ENCODE peak calls at places on chromosome 7, in ten cellular contexts. D is ACHN, O is HFF-Myc, V is OCI-LY7, T is SJSA1, B is MG63, G is cardiac fibroblast, X is brain microvascular endothelial cell, K is transverse colon, C is breast epithelium. I is an unnamed sample.
A peak's percentile ranks its signal among the peaks of the same experiment; 100 is the strongest.

GRCh38 chr7:21454906-21455305 is 27.0 kb downstream of the SP4 start:
- DNase-seq in T (no peak), X (no peak), G (no peak), D (no peak), O (no peak), C (no peak), K (no peak), V (no peak), B (no peak), I (no peak)

GRCh38 chr7:140213684-140214074 is 36.9 kb upstream of the KDM7A start:
- DNase-seq in T (no peak), X (no peak), V (no peak), C (no peak), D (no peak), B (no peak), O (no peak), G (no peak), K (no peak), I (no peak)

GRCh38 chr7:105015631-105015965 is 1.6 kb downstream of the KMT2E start:
- DNase-seq in X (peak; percentile 48), G (no peak), D (peak; percentile 58), O (no peak), C (no peak), V (peak; percentile 47), B (no peak), K (peak; percentile 61), T (peak; percentile 46), I (no peak)

GRCh38 chr7:84112771-84113170 is 81.8 kb downstream of the SEMA3A start:
- DNase-seq in C (no peak), T (no peak), V (no peak), O (no peak), X (no peak), G (no peak), K (no peak), D (no peak), B (peak; percentile 7), I (no peak)

GRCh38 chr7:25894902-25895791 is 256.9 kb upstream of the NFE2L3 start:
- DNase-seq in X (peak; percentile 20), T (peak; percentile 28), B (peak; percentile 57), V (peak; percentile 70), G (peak; percentile 11), O (peak; percentile 1), D (peak; percentile 75), K (peak; percentile 85), C (peak; percentile 30), I (peak; percentile 81)

GRCh38 chr7:157271991-157272324 is 64.8 kb upstream of the DNAJB6 start:
- DNase-seq in X (peak; percentile 99), D (no peak), T (peak; percentile 70), C (peak; percentile 86), O (peak; percentile 65), V (no peak), B (peak; percentile 18), G (peak; percentile 100), K (peak; percentile 54), I (peak; percentile 69)

GRCh38 chr7:33642312-33642711 is 263.0 kb upstream of the BMPER start:
- DNase-seq in G (no peak), C (no peak), B (no peak), X (no peak), T (no peak), D (no peak), V (no peak), O (no peak), K (no peak), I (no peak)

GRCh38 chr7:115178831-115179230 is 256.9 kb downstream of the MDFIC start:
- DNase-seq in C (no peak), K (no peak), D (no peak), V (no peak), T (no peak), O (no peak), B (no peak), X (no peak), G (no peak), I (no peak)

GRCh38 chr7:33722383-33723096 is 182.8 kb upstream of the BMPER start:
- DNase-seq in B (peak; percentile 100), G (peak; percentile 74), T (peak; percentile 20), K (no peak), C (peak; percentile 18), X (peak; percentile 68), D (peak; percentile 8), V (no peak), O (no peak), I (no peak)

GRCh38 chr7:97565665-97566064 is 166.2 kb upstream of the TAC1 start:
- DNase-seq in K (peak; percentile 59), X (no peak), D (no peak), C (no peak), G (no peak), B (no peak), V (no peak), O (no peak), T (no peak), I (no peak)

GRCh38 chr7:151078233-151079040 is 2.2 kb downstream of the FASTK start:
- DNase-seq in C (no peak), V (no peak), O (no peak), G (peak; percentile 48), X (no peak), D (no peak), K (no peak), T (no peak), B (no peak), I (no peak)

GRCh38 chr7:45593121-45593541 is 19.0 kb downstream of the ADCY1 start:
- DNase-seq in B (no peak), X (no peak), V (no peak), C (no peak), G (no peak), K (no peak), D (no peak), O (no peak), T (no peak), I (no peak)

GRCh38 chr7:93515144-93515543 is 59.4 kb downstream of the CALCR start:
- DNase-seq in V (no peak), X (peak; percentile 18), C (no peak), O (no peak), G (peak; percentile 19), T (no peak), D (no peak), B (no peak), K (no peak), I (no peak)

GRCh38 chr7:150842716-150843115 is 9.6 kb upstream of the AOC1 start:
- DNase-seq in G (no peak), K (no peak), V (no peak), X (no peak), D (no peak), C (no peak), B (no peak), T (no peak), O (no peak), I (no peak)

GRCh38 chr7:129872054-129872453 is 80.7 kb downstream of the UBE2H start:
- DNase-seq in X (no peak), T (no peak), V (no peak), G (no peak), O (no peak), C (no peak), D (no peak), K (no peak), B (no peak), I (no peak)

GRCh38 chr7:28207486-28208158 is 27.0 kb upstream of the JAZF1 start:
- DNase-seq in B (no peak), K (no peak), G (peak; percentile 71), O (no peak), D (no peak), V (peak; percentile 39), X (no peak), C (no peak), T (peak; percentile 86), I (no peak)

GRCh38 chr7:128217972-128218652 is 23.0 kb upstream of the LEP start:
- DNase-seq in T (no peak), O (no peak), G (peak; percentile 18), B (peak; percentile 33), X (no peak), D (peak; percentile 23), V (no peak), K (no peak), C (no peak), I (no peak)

GRCh38 chr7:1248459-1249131 is 15.9 kb downstream of the UNCX start:
- DNase-seq in C (no peak), V (no peak), G (no peak), K (no peak), X (no peak), O (no peak), T (no peak), B (no peak), D (no peak), I (peak; percentile 39)

GRCh38 chr7:80640841-80641240 is 2.4 kb downstream of the CD36 start:
- DNase-seq in O (no peak), C (no peak), G (peak; percentile 71), T (peak; percentile 12), X (peak; percentile 62), K (no peak), B (peak; percentile 15), V (no peak), D (peak; percentile 87), I (no peak)

GRCh38 chr7:141551773-141552162 is 558 bp downstream of the AGK start:
- DNase-seq in K (no peak), O (no peak), V (peak; percentile 2), D (no peak), B (no peak), C (no peak), T (no peak), G (no peak), X (no peak), I (no peak)

GRCh38 chr7:98354511-98355249 is 46.2 kb downstream of the BAIAP2L1 start:
- DNase-seq in C (peak; percentile 46), K (peak; percentile 83), G (peak; percentile 92), X (peak; percentile 83), V (no peak), O (peak; percentile 66), T (peak; percentile 80), D (peak; percentile 99), B (peak; percentile 92), I (peak; percentile 75)

GRCh38 chr7:159130199-159130775 is 14.4 kb downstream of the VIPR2 start:
- DNase-seq in V (no peak), G (no peak), D (no peak), K (no peak), X (no peak), T (no peak), B (no peak), C (no peak), O (no peak), I (no peak)

GRCh38 chr7:72925546-72926120 is 738 bp downstream of the POM121 start:
- DNase-seq in G (peak; percentile 48), D (peak; percentile 21), V (peak; percentile 53), X (no peak), O (no peak), K (no peak), T (peak; percentile 15), B (no peak), C (no peak), I (no peak)

GRCh38 chr7:110308791-110309190 is 782.1 kb upstream of the LRRN3 start:
- DNase-seq in C (no peak), O (no peak), B (no peak), G (no peak), X (no peak), D (no peak), K (no peak), T (no peak), V (no peak), I (no peak)

GRCh38 chr7:82778021-82778420 is 334.4 kb upstream of the CACNA2D1 start:
- DNase-seq in G (peak; percentile 22), V (no peak), T (no peak), C (no peak), D (no peak), O (no peak), X (no peak), B (no peak), K (no peak), I (no peak)

GRCh38 chr7:38248069-38248567 is 25.3 kb downstream of the TARP start:
- DNase-seq in G (no peak), B (no peak), X (no peak), T (no peak), D (no peak), C (no peak), O (no peak), K (no peak), V (no peak), I (no peak)

GRCh38 chr7:90966346-90966745 is 297.9 kb upstream of the FZD1 start:
- DNase-seq in G (no peak), C (no peak), B (no peak), O (no peak), T (no peak), D (no peak), V (peak; percentile 5), K (no peak), X (no peak), I (no peak)

GRCh38 chr7:33888206-33888605 is 17.1 kb upstream of the BMPER start:
- DNase-seq in K (no peak), O (no peak), D (no peak), G (no peak), T (no peak), V (no peak), X (no peak), B (no peak), C (no peak), I (no peak)